ENCODE peak calls at places on chromosomes 6 and 20, in six cellular contexts. O is germinal center, G is HEK293T, J is T-helper 2 cell, L is ACHN, E is kidney glomerular epithelial cell. Q is an unnamed sample.

GRCh38 chr20:4169360-4170214 is 154.2 kb upstream of the RNF24 start:
- DNase-seq in O (no peak), G (no peak), J (no peak), L (no peak), E (no peak), Q (no peak)

GRCh38 chr6:12891595-12891994 is 175.0 kb downstream of the PHACTR1 start:
- DNase-seq in O (no peak), G (no peak), J (no peak), L (no peak), E (no peak), Q (no peak)

GRCh38 chr6:1831030-1831429 is 221.3 kb downstream of the FOXC1 start:
- DNase-seq in O (no peak), G (no peak), J (no peak), L (no peak), E (no peak), Q (no peak)

GRCh38 chr6:136795996-136796395 is 3.7 kb upstream of the MAP3K5 start:
- DNase-seq in O (no peak), G (no peak), J (no peak), L (no peak), E (no peak), Q (no peak)

GRCh38 chr6:110158479-110158878 is 21.0 kb downstream of the WASF1 start:
- DNase-seq in O (no peak), G (no peak), J (no peak), L (no peak), E (no peak), Q (no peak)

GRCh38 chr20:23293689-23294088 is 56.9 kb upstream of the NXT1 start:
- DNase-seq in O (no peak), G (no peak), J (no peak), L (no peak), E (no peak), Q (no peak)

GRCh38 chr20:44720617-44720993 is 5.4 kb downstream of the CCN5 start:
- DNase-seq in O (no peak), G (no peak), J (no peak), L (peak; percentile 96), E (no peak), Q (no peak)

GRCh38 chr6:41155132-41155805 is 1.1 kb upstream of the TREML1 start:
- DNase-seq in O (no peak), G (no peak), J (no peak), L (no peak), E (peak; percentile 44), Q (no peak)

GRCh38 chr6:83908813-83909212 is 49.3 kb downstream of the CYB5R4 start:
- DNase-seq in O (no peak), G (no peak), J (no peak), L (no peak), E (peak; percentile 14), Q (no peak)

GRCh38 chr20:17449039-17449438 is 82.1 kb downstream of the BFSP1 start:
- DNase-seq in O (no peak), G (no peak), J (no peak), L (no peak), E (no peak), Q (no peak)

GRCh38 chr6:154555075-154555677 is 44.7 kb upstream of the CNKSR3 start:
- DNase-seq in O (no peak), G (peak; percentile 49), J (no peak), L (peak; percentile 10), E (peak; percentile 87), Q (no peak)

GRCh38 chr6:138963531-138963930 is 24.5 kb downstream of the REPS1 start:
- DNase-seq in O (no peak), G (no peak), J (no peak), L (no peak), E (no peak), Q (no peak)

GRCh38 chr6:125995972-125996580 is 9.7 kb downstream of the TRMT11 start:
- DNase-seq in O (peak; percentile 82), G (peak; percentile 81), J (peak; percentile 55), L (peak; percentile 66), E (peak; percentile 74), Q (peak; percentile 69)

GRCh38 chr6:112289039-112289566 is 34.7 kb upstream of the LAMA4 start:
- DNase-seq in O (no peak), G (peak; percentile 39), J (no peak), L (no peak), E (no peak), Q (no peak)

GRCh38 chr6:114747995-114748625 is 405.3 kb upstream of the HS3ST5 start:
- DNase-seq in O (no peak), G (peak; percentile 32), J (no peak), L (peak; percentile 48), E (peak; percentile 41), Q (no peak)

GRCh38 chr20:60868316-60868891 is 383.7 kb upstream of the CDH4 start:
- DNase-seq in O (no peak), G (no peak), J (no peak), L (no peak), E (no peak), Q (no peak)

GRCh38 chr20:21613512-21613911 is 92.0 kb upstream of the PAX1 start:
- DNase-seq in O (no peak), G (no peak), J (no peak), L (no peak), E (no peak), Q (no peak)

GRCh38 chr6:24454452-24454851 is 34.9 kb downstream of the GPLD1 start:
- DNase-seq in O (no peak), G (no peak), J (no peak), L (no peak), E (no peak), Q (no peak)

GRCh38 chr20:60262967-60263603 is 304.9 kb downstream of the CDH26 start:
- DNase-seq in O (peak; percentile 44), G (peak; percentile 63), J (peak; percentile 40), L (peak; percentile 46), E (no peak), Q (peak; percentile 21)

GRCh38 chr6:617485-618100 is 39.3 kb downstream of the HUS1B start:
- DNase-seq in O (no peak), G (no peak), J (no peak), L (no peak), E (no peak), Q (no peak)

GRCh38 chr20:58839474-58839874 is 11.2 kb downstream of the GNAS-AS1 start:
- DNase-seq in O (peak; percentile 31), G (peak; percentile 44), J (peak; percentile 32), L (peak; percentile 61), E (no peak), Q (no peak)

GRCh38 chr20:10961651-10962288 is 288.0 kb upstream of the JAG1 start:
- DNase-seq in O (no peak), G (no peak), J (no peak), L (no peak), E (no peak), Q (no peak)

GRCh38 chr6:129617986-129618385 is 92.0 kb downstream of the ARHGAP18 start:
- DNase-seq in O (no peak), G (no peak), J (no peak), L (no peak), E (peak; percentile 20), Q (no peak)

GRCh38 chr6:109738200-109738599 is 47.1 kb downstream of the FIG4 start:
- DNase-seq in O (no peak), G (no peak), J (no peak), L (no peak), E (no peak), Q (no peak)

GRCh38 chr6:102402635-102403329 is 1009.3 kb downstream of the GRIK2 start:
- DNase-seq in O (no peak), G (no peak), J (no peak), L (no peak), E (no peak), Q (no peak)

GRCh38 chr6:12482386-12482785 is 192.2 kb downstream of the EDN1 start:
- DNase-seq in O (no peak), G (no peak), J (no peak), L (peak; percentile 2), E (no peak), Q (no peak)

GRCh38 chr20:11231742-11232141 is 557.9 kb upstream of the JAG1 start:
- DNase-seq in O (no peak), G (no peak), J (no peak), L (no peak), E (no peak), Q (no peak)

GRCh38 chr6:53894086-53894485 is 99.3 kb downstream of the LRRC1 start:
- DNase-seq in O (no peak), G (no peak), J (no peak), L (no peak), E (no peak), Q (peak; percentile 3)